ENCODE peak calls at places on chromosomes 13 and 19, in seven cellular contexts. Q, Z, S, W, M, L and N are unnamed samples.

GRCh38 chr19:37931941-37932655 is 25.1 kb downstream of the SIPA1L3 start:
- DNase-seq in Q (peak; percentile 61), Z (peak; percentile 92), S (peak; percentile 69), W (no peak), M (peak; percentile 90), L (peak; percentile 88), N (peak; percentile 34)

GRCh38 chr13:27868639-27869435 is 51.0 kb upstream of the PDX1 start:
- DNase-seq in Q (peak; percentile 6), Z (no peak), S (no peak), W (no peak), M (peak; percentile 56), L (no peak), N (no peak)

GRCh38 chr13:26132756-26133155 is 80.9 kb upstream of the SHISA2 start:
- DNase-seq in Q (no peak), Z (no peak), S (no peak), W (no peak), M (peak; percentile 46), L (peak; percentile 6), N (no peak)

GRCh38 chr13:21106089-21106488 is 44.7 kb upstream of the LATS2 start:
- DNase-seq in Q (no peak), Z (no peak), S (no peak), W (no peak), M (no peak), L (peak; percentile 79), N (no peak)

GRCh38 chr19:47330466-47330869 is 1.5 kb upstream of the C5AR2 start:
- DNase-seq in Q (no peak), Z (no peak), S (no peak), W (no peak), M (no peak), L (no peak), N (no peak)

GRCh38 chr13:105139380-105140285 is 1395.8 kb downstream of the EFNB2 start:
- DNase-seq in Q (peak; percentile 13), Z (no peak), S (peak; percentile 11), W (no peak), M (peak; percentile 11), L (peak; percentile 6), N (no peak)

GRCh38 chr13:50244913-50245574 is 229.8 kb downstream of the KCNRG start:
- DNase-seq in Q (no peak), Z (peak; percentile 65), S (no peak), W (peak; percentile 38), M (no peak), L (peak; percentile 92), N (no peak)

GRCh38 chr19:33159893-33160292 is 28.0 kb downstream of the WDR88 start:
- DNase-seq in Q (no peak), Z (no peak), S (no peak), W (no peak), M (no peak), L (no peak), N (peak; percentile 18)

GRCh38 chr19:5216141-5216847 is 124.3 kb downstream of the PTPRS start:
- DNase-seq in Q (no peak), Z (no peak), S (no peak), W (no peak), M (no peak), L (no peak), N (no peak)

GRCh38 chr19:2041686-2042484 is 9.2 kb downstream of the MKNK2 start:
- DNase-seq in Q (peak; percentile 96), Z (peak; percentile 99), S (peak; percentile 99), W (peak; percentile 57), M (peak; percentile 97), L (peak; percentile 89), N (peak; percentile 99)

GRCh38 chr19:16921766-16922591 is 33.2 kb downstream of the F2RL3 start:
- DNase-seq in Q (no peak), Z (no peak), S (no peak), W (no peak), M (no peak), L (no peak), N (no peak)

GRCh38 chr19:10518444-10519361 is 1.5 kb upstream of the S1PR5 start:
- DNase-seq in Q (no peak), Z (peak; percentile 51), S (peak; percentile 45), W (no peak), M (peak; percentile 40), L (no peak), N (no peak)

GRCh38 chr13:67278230-67278629 is 48.1 kb upstream of the PCDH9 start:
- DNase-seq in Q (no peak), Z (no peak), S (no peak), W (no peak), M (no peak), L (peak; percentile 98), N (no peak)

GRCh38 chr13:75986818-75987217 is 350.7 kb downstream of the LMO7 start:
- DNase-seq in Q (no peak), Z (no peak), S (no peak), W (no peak), M (no peak), L (no peak), N (no peak)

GRCh38 chr13:113407531-113408393 is 43.8 kb upstream of the GRTP1 start:
- DNase-seq in Q (no peak), Z (no peak), S (peak; percentile 10), W (no peak), M (no peak), L (no peak), N (no peak)

GRCh38 chr19:39696418-39696817 is 7.9 kb upstream of the LGALS14 start:
- DNase-seq in Q (no peak), Z (no peak), S (no peak), W (no peak), M (no peak), L (no peak), N (no peak)

GRCh38 chr13:74040200-74040599 is 94.0 kb downstream of the KLF12 start:
- DNase-seq in Q (peak; percentile 76), Z (peak; percentile 27), S (peak; percentile 87), W (no peak), M (peak; percentile 91), L (peak; percentile 19), N (peak; percentile 81)

GRCh38 chr13:81686877-81687276 is 1346.0 kb upstream of the SPRY2 start:
- DNase-seq in Q (peak; percentile 1), Z (no peak), S (no peak), W (no peak), M (no peak), L (peak; percentile 1), N (no peak)

GRCh38 chr13:24502567-24503375 is 9.8 kb downstream of the PARP4 start:
- DNase-seq in Q (no peak), Z (no peak), S (no peak), W (no peak), M (no peak), L (peak; percentile 77), N (peak; percentile 34)

GRCh38 chr19:34504809-34505291 is 23.3 kb downstream of the WTIP start:
- DNase-seq in Q (no peak), Z (no peak), S (no peak), W (no peak), M (no peak), L (no peak), N (no peak)

GRCh38 chr13:60121288-60121687 is 42.4 kb downstream of the DIAPH3 start:
- DNase-seq in Q (no peak), Z (no peak), S (no peak), W (no peak), M (no peak), L (no peak), N (no peak)

DNA sequence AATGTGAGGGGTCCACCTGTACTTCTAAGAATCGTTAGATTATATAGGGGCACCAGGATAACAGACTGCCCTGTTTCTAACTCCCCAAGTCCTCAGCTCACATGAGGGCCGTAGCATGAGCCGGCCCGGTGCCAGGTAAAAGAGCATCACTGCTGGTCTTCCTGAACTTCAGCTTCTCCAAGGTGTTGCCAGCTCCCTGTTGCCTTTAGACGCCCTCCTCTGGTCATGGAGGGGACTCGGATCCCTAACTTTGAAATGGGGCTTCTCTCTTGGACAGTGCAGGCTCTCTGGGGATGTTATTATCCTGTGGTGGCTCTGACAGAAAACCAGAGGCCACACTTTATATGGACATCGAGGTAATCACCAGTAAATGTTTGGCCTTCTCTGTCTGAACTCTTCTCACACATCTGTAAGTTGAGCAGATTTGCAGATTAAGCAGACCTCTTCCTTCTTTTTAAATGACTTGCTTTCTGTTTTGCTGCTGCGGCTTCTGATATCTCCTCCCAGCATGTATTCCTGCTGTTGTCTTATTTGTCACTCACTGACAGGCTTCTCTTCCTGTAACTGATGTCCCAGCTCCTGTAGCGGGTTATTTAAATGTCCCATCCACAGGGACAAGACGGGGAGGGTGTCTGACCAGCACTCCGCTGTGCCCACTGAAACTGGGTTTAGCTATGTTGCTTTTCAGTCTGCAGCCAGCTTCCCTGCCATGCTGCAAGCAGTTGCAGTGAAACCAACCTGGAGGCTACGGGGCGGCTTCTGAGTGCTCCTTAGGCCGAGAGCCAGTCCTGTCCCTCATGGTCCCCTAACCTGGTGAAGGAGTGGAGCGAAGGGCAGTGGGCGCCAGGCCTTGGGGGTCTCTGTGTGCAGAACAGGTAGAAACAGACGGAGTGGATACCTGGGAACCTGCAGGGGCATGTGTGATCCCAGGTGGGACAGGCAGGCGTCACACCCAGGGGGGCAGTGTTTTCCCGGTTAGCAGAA is 39.2 kb downstream of the TSSK6 start:
- DNase-seq in Q (peak; percentile 55), Z (no peak), S (peak; percentile 53), W (no peak), M (peak; percentile 82), L (no peak), N (no peak)
- TF ChIP-seq CTCF in Q (peak; percentile 49), Z (peak; percentile 27), S (no peak), W (peak; percentile 34), M (peak; percentile 82), L (peak; percentile 48), N (no peak)

GRCh38 chr13:90869580-90869979 is 477.9 kb upstream of the MIR17HG start:
- DNase-seq in Q (no peak), Z (no peak), S (no peak), W (no peak), M (no peak), L (no peak), N (no peak)

GRCh38 chr13:90872491-90873025 is 474.9 kb upstream of the MIR17HG start:
- DNase-seq in Q (no peak), Z (no peak), S (no peak), W (no peak), M (peak; percentile 36), L (no peak), N (no peak)

GRCh38 chr13:90868321-90868920 is 479.1 kb upstream of the MIR17HG start:
- DNase-seq in Q (peak; percentile 32), Z (peak; percentile 10), S (no peak), W (no peak), M (peak; percentile 48), L (peak; percentile 7), N (peak; percentile 44)

GRCh38 chr13:90867336-90867683 is 480.2 kb upstream of the MIR17HG start:
- DNase-seq in Q (peak; percentile 78), Z (peak; percentile 59), S (peak; percentile 77), W (peak; percentile 14), M (peak; percentile 91), L (peak; percentile 65), N (peak; percentile 83)
- TF ChIP-seq CTCF in Q (peak; percentile 80), Z (peak; percentile 74), S (peak; percentile 77), W (peak; percentile 73), M (peak; percentile 92), L (peak; percentile 49), N (peak; percentile 74)

GRCh38 chr19:13902993-13903555 is 2.8 kb downstream of the BRME1 start:
- DNase-seq in Q (no peak), Z (no peak), S (no peak), W (no peak), M (peak; percentile 65), L (no peak), N (no peak)
- TF ChIP-seq CTCF in Q (peak; percentile 38), Z (peak; percentile 14), S (no peak), W (peak; percentile 6), M (peak; percentile 59), L (peak; percentile 20), N (no peak)

DNA sequence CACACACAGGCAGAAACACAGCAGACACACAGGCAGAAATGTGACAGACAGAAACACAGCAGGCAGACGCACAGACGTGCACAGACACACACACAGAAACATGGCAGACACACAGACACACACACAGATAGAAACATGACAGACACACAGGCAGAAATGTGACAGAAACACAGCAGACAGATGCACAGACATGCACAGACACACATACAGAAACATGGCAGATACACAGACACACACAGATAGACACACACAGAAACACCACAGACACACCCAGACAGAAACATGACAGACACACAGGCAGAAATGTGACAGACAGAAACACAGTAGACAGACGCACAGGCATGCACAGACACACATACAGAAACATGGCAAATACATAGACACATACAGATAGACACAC is 1.3 kb downstream of the TBXA2R start:
- DNase-seq in Q (no peak), Z (no peak), S (no peak), W (no peak), M (no peak), L (no peak), N (no peak)
- TF ChIP-seq CTCF in Q (no peak), Z (no peak), S (no peak), W (no peak), M (no peak), L (no peak), N (no peak)